ENCODE peak calls at places on chromosome 21, in eight cellular contexts. J, C, U, A, W, I, N and Q are unnamed samples.

GRCh38 chr21:46454634-46455390 is 3.9 kb upstream of the DIP2A start:
- DNase-seq in U (no peak), I (no peak), C (no peak), W (no peak), A (no peak), J (no peak), N (no peak), Q (no peak)

GRCh38 chr21:44901391-44902074 is 19.2 kb downstream of the ITGB2 start:
- DNase-seq in C (no peak), N (no peak), J (no peak), W (no peak), U (no peak), I (no peak), A (no peak), Q (no peak)

GRCh38 chr21:42681296-42682206 is 28.1 kb downstream of the PDE9A start:
- DNase-seq in U (no peak), A (no peak), I (no peak), N (no peak), W (no peak), C (no peak), J (no peak), Q (no peak)

GRCh38 chr21:44420416-44421205 is 34.7 kb upstream of the LRRC3 start:
- DNase-seq in N (no peak), J (no peak), C (no peak), W (no peak), U (no peak), A (peak; percentile 7), I (no peak), Q (no peak)

GRCh38 chr21:44880762-44881585 is 7.5 kb upstream of the PTTG1IP start:
- DNase-seq in W (no peak), A (no peak), I (no peak), C (peak; percentile 67), U (no peak), J (peak; percentile 68), N (no peak), Q (no peak)

GRCh38 chr21:42315296-42315891 is at the start of gene TFF3:
- DNase-seq in A (peak; percentile 25), N (peak; percentile 99), I (no peak), W (no peak), J (no peak), C (peak; percentile 42), U (no peak), Q (no peak)

GRCh38 chr21:38806153-38806941 is 618 bp downstream of the ETS2 start:
- DNase-seq in I (peak; percentile 41), N (no peak), J (no peak), W (no peak), C (no peak), U (peak; percentile 17), A (peak; percentile 43), Q (no peak)

GRCh38 chr21:27156666-27157065 is 189.8 kb upstream of the ADAMTS5 start:
- DNase-seq in W (no peak), N (no peak), U (no peak), J (no peak), A (no peak), C (no peak), I (no peak), Q (no peak)

GRCh38 chr21:43874085-43874785 is 9.2 kb downstream of the AGPAT3 start:
- DNase-seq in C (no peak), W (no peak), A (no peak), I (no peak), U (no peak), N (no peak), J (no peak), Q (no peak)

GRCh38 chr21:45850181-45850580 is 131.4 kb upstream of the COL6A1 start:
- DNase-seq in C (no peak), N (no peak), J (no peak), U (no peak), W (no peak), A (peak; percentile 16), I (no peak), Q (no peak)

GRCh38 chr21:15422761-15423160 is 307.0 kb upstream of the USP25 start:
- DNase-seq in A (no peak), I (no peak), U (no peak), W (no peak), C (peak; percentile 92), N (no peak), J (peak; percentile 25), Q (no peak)

GRCh38 chr21:44530903-44531605 is 8.9 kb downstream of the KRTAP10-1 start:
- DNase-seq in W (no peak), C (no peak), A (no peak), I (no peak), U (no peak), J (no peak), N (no peak), Q (no peak)

GRCh38 chr21:44571296-44571695 is 2.2 kb upstream of the KRTAP10-4 start:
- DNase-seq in J (no peak), U (no peak), C (no peak), A (no peak), I (no peak), W (no peak), N (no peak), Q (no peak)

GRCh38 chr21:44817506-44817880 is 369 bp downstream of the SUMO3 start:
- DNase-seq in C (peak; percentile 94), U (peak; percentile 90), A (peak; percentile 95), I (peak; percentile 92), J (peak; percentile 76), W (peak; percentile 87), N (peak; percentile 11), Q (no peak)

GRCh38 chr21:27132270-27132669 is 165.4 kb upstream of the ADAMTS5 start:
- DNase-seq in J (no peak), N (no peak), W (no peak), C (peak; percentile 60), A (no peak), I (no peak), U (no peak), Q (no peak)

GRCh38 chr21:35058058-35058457 is 9.0 kb upstream of the RUNX1 start:
- DNase-seq in J (no peak), A (no peak), W (no peak), N (no peak), U (no peak), I (no peak), C (no peak), Q (no peak)